ENCODE peak calls at places on chromosomes 3 and 15, in eight cellular contexts. One of them, this sample, is unnamed.

GRCh38 chr3:170397579-170398177 is 21.0 kb upstream of the CLDN11 start:
- DNase-seq in astrocyte of the spinal cord: no peak
- DNase-seq in LoVo: no peak
- DNase-seq in IMR-90: no peak
- DNase-seq in AG08395: no peak
- DNase-seq in NCI-H1105: no peak
- DNase-seq in NCI-H2081: no peak
- DNase-seq in pulmonary artery endothelial cell: no peak
- DNase-seq in this sample: no peak

GRCh38 chr15:34359416-34359815 is 7.6 kb downstream of the LPCAT4 start:
- DNase-seq in astrocyte of the spinal cord: no peak
- DNase-seq in LoVo: no peak
- DNase-seq in IMR-90: no peak
- DNase-seq in AG08395: no peak
- DNase-seq in NCI-H1105: no peak
- DNase-seq in NCI-H2081: no peak
- DNase-seq in pulmonary artery endothelial cell: no peak
- DNase-seq in this sample: no peak

GRCh38 chr3:127566801-127567200 is 23.7 kb downstream of the TPRA1 start:
- DNase-seq in astrocyte of the spinal cord: peak; percentile 39
- DNase-seq in LoVo: no peak
- DNase-seq in IMR-90: no peak
- DNase-seq in AG08395: no peak
- DNase-seq in NCI-H1105: peak; percentile 24
- DNase-seq in NCI-H2081: peak; percentile 54
- DNase-seq in pulmonary artery endothelial cell: no peak
- DNase-seq in this sample: no peak

GRCh38 chr3:57397175-57398026 is 104.9 kb upstream of the ASB14 start:
- DNase-seq in astrocyte of the spinal cord: peak; percentile 62
- DNase-seq in LoVo: peak; percentile 71
- DNase-seq in IMR-90: peak; percentile 42
- DNase-seq in AG08395: peak; percentile 63
- DNase-seq in NCI-H1105: no peak
- DNase-seq in NCI-H2081: peak; percentile 45
- DNase-seq in pulmonary artery endothelial cell: peak; percentile 32
- DNase-seq in this sample: peak; percentile 60

GRCh38 chr3:137866933-137867332 is 102.8 kb downstream of the SOX14 start:
- DNase-seq in astrocyte of the spinal cord: no peak
- DNase-seq in LoVo: no peak
- DNase-seq in IMR-90: no peak
- DNase-seq in AG08395: no peak
- DNase-seq in NCI-H1105: no peak
- DNase-seq in NCI-H2081: no peak
- DNase-seq in pulmonary artery endothelial cell: no peak
- DNase-seq in this sample: no peak

GRCh38 chr3:23900744-23901143 is 16.0 kb downstream of the NKIRAS1 start:
- DNase-seq in astrocyte of the spinal cord: no peak
- DNase-seq in LoVo: no peak
- DNase-seq in IMR-90: peak; percentile 71
- DNase-seq in AG08395: peak; percentile 8
- DNase-seq in NCI-H1105: no peak
- DNase-seq in NCI-H2081: no peak
- DNase-seq in pulmonary artery endothelial cell: no peak
- DNase-seq in this sample: peak; percentile 68

GRCh38 chr3:38567498-38567897 is 71.4 kb downstream of the EXOG start:
- DNase-seq in astrocyte of the spinal cord: no peak
- DNase-seq in LoVo: no peak
- DNase-seq in IMR-90: no peak
- DNase-seq in AG08395: no peak
- DNase-seq in NCI-H1105: no peak
- DNase-seq in NCI-H2081: no peak
- DNase-seq in pulmonary artery endothelial cell: no peak
- DNase-seq in this sample: no peak

GRCh38 chr3:11212301-11212613 is 58.0 kb downstream of the HRH1 start:
- DNase-seq in astrocyte of the spinal cord: peak; percentile 74
- DNase-seq in LoVo: no peak
- DNase-seq in IMR-90: peak; percentile 76
- DNase-seq in AG08395: peak; percentile 86
- DNase-seq in NCI-H1105: no peak
- DNase-seq in NCI-H2081: no peak
- DNase-seq in pulmonary artery endothelial cell: no peak
- DNase-seq in this sample: no peak

GRCh38 chr3:181292984-181293383 is 303.4 kb upstream of the DNAJC19 start:
- DNase-seq in astrocyte of the spinal cord: peak; percentile 65
- DNase-seq in LoVo: no peak
- DNase-seq in IMR-90: peak; percentile 62
- DNase-seq in AG08395: no peak
- DNase-seq in NCI-H1105: no peak
- DNase-seq in NCI-H2081: peak; percentile 20
- DNase-seq in pulmonary artery endothelial cell: no peak
- DNase-seq in this sample: no peak

GRCh38 chr15:101162701-101163483 is 89.0 kb downstream of the CHSY1 start:
- DNase-seq in astrocyte of the spinal cord: no peak
- DNase-seq in LoVo: no peak
- DNase-seq in IMR-90: no peak
- DNase-seq in AG08395: no peak
- DNase-seq in NCI-H1105: no peak
- DNase-seq in NCI-H2081: no peak
- DNase-seq in pulmonary artery endothelial cell: no peak
- DNase-seq in this sample: no peak

GRCh38 chr3:51245871-51246270 is 139.2 kb upstream of the MANF start:
- DNase-seq in astrocyte of the spinal cord: no peak
- DNase-seq in LoVo: no peak
- DNase-seq in IMR-90: no peak
- DNase-seq in AG08395: no peak
- DNase-seq in NCI-H1105: no peak
- DNase-seq in NCI-H2081: no peak
- DNase-seq in pulmonary artery endothelial cell: no peak
- DNase-seq in this sample: no peak

GRCh38 chr3:11576453-11576852 is 67.3 kb downstream of the VGLL4 start:
- DNase-seq in astrocyte of the spinal cord: no peak
- DNase-seq in LoVo: no peak
- DNase-seq in IMR-90: no peak
- DNase-seq in AG08395: peak; percentile 27
- DNase-seq in NCI-H1105: no peak
- DNase-seq in NCI-H2081: no peak
- DNase-seq in pulmonary artery endothelial cell: no peak
- DNase-seq in this sample: no peak

GRCh38 chr3:177590826-177591225 is 393.5 kb upstream of the TBL1XR1 start:
- DNase-seq in astrocyte of the spinal cord: peak; percentile 66
- DNase-seq in LoVo: no peak
- DNase-seq in IMR-90: no peak
- DNase-seq in AG08395: no peak
- DNase-seq in NCI-H1105: no peak
- DNase-seq in NCI-H2081: no peak
- DNase-seq in pulmonary artery endothelial cell: no peak
- DNase-seq in this sample: no peak

GRCh38 chr3:115019900-115020299 is 127.2 kb downstream of the ZBTB20 start:
- DNase-seq in astrocyte of the spinal cord: no peak
- DNase-seq in LoVo: no peak
- DNase-seq in IMR-90: no peak
- DNase-seq in AG08395: no peak
- DNase-seq in NCI-H1105: no peak
- DNase-seq in NCI-H2081: no peak
- DNase-seq in pulmonary artery endothelial cell: no peak
- DNase-seq in this sample: no peak

GRCh38 chr15:80776420-80777045 is 2.6 kb upstream of the CEMIP start:
- DNase-seq in astrocyte of the spinal cord: peak; percentile 83
- DNase-seq in LoVo: peak; percentile 76
- DNase-seq in IMR-90: peak; percentile 87
- DNase-seq in AG08395: no peak
- DNase-seq in NCI-H1105: peak; percentile 37
- DNase-seq in NCI-H2081: peak; percentile 78
- DNase-seq in pulmonary artery endothelial cell: peak; percentile 64
- DNase-seq in this sample: peak; percentile 62

GRCh38 chr3:126523745-126524428 is at the start of gene CHST13:
- DNase-seq in astrocyte of the spinal cord: peak; percentile 8
- DNase-seq in LoVo: peak; percentile 55
- DNase-seq in IMR-90: peak; percentile 16
- DNase-seq in AG08395: peak; percentile 58
- DNase-seq in NCI-H1105: peak; percentile 58
- DNase-seq in NCI-H2081: peak; percentile 48
- DNase-seq in pulmonary artery endothelial cell: no peak
- DNase-seq in this sample: peak; percentile 87

This sample was measured in HepG2.